ENCODE peak calls at places on chromosomes 2 and 18, in nine cellular contexts. Q is fibroblast of lung, F is mammary epithelial cell, S is HCT116, A is MM.1S, E is H1, U is neural progenitor cell, T is SK-N-SH, D is astrocyte. W is an unnamed sample.

GRCh38 chr2:159201321-159202063 is 85.0 kb downstream of the WDSUB1 start:
- DNase-seq in S (no peak), F (no peak), D (no peak), T (no peak), U (no peak), Q (peak; percentile 21), E (no peak), A (peak; percentile 71), W (no peak)

GRCh38 chr18:22467760-22468553 is 50.2 kb upstream of the CTAGE1 start:
- DNase-seq in D (peak; percentile 99), F (peak; percentile 99), T (no peak), A (no peak), E (no peak), U (no peak), S (peak; percentile 83), Q (peak; percentile 99), W (peak; percentile 90)

GRCh38 chr2:164873096-164873670 is 31.6 kb upstream of the COBLL1 start:
- DNase-seq in S (no peak), U (no peak), Q (no peak), D (no peak), E (no peak), F (peak; percentile 32), T (no peak), A (no peak), W (no peak)

GRCh38 chr18:56937874-56938273 is 209.0 kb upstream of the BOD1L2 start:
- DNase-seq in F (no peak), S (no peak), A (no peak), D (no peak), E (no peak), U (no peak), Q (no peak), T (no peak), W (no peak)

GRCh38 chr2:71950256-71951066 is 197.2 kb downstream of the CYP26B1 start:
- DNase-seq in U (no peak), E (no peak), A (no peak), T (no peak), F (peak; percentile 5), S (no peak), Q (no peak), D (no peak), W (no peak)

GRCh38 chr2:20925265-20925889 is 102.5 kb upstream of the LDAH start:
- DNase-seq in Q (no peak), S (no peak), D (no peak), A (peak; percentile 11), E (peak; percentile 56), F (no peak), U (peak; percentile 83), T (no peak), W (no peak)

GRCh38 chr2:202436631-202437030 is 60.5 kb downstream of the BMPR2 start:
- DNase-seq in E (no peak), Q (peak; percentile 36), F (no peak), A (no peak), T (no peak), U (no peak), S (no peak), D (peak; percentile 17), W (no peak)

GRCh38 chr2:232994446-232994845 is 18.6 kb downstream of the NGEF start:
- DNase-seq in S (no peak), F (no peak), E (no peak), A (no peak), Q (no peak), D (no peak), U (no peak), T (no peak), W (no peak)

GRCh38 chr2:60485055-60485454 is 68.4 kb downstream of the BCL11A start:
- DNase-seq in E (no peak), F (no peak), Q (no peak), A (no peak), D (no peak), T (no peak), S (no peak), U (no peak), W (no peak)

GRCh38 chr2:60483400-60483799 is 70.1 kb downstream of the BCL11A start:
- DNase-seq in D (peak; percentile 62), T (no peak), U (no peak), Q (peak; percentile 73), E (no peak), S (no peak), A (no peak), F (no peak), W (no peak)

GRCh38 chr2:60486067-60486466 is 67.4 kb downstream of the BCL11A start:
- DNase-seq in S (no peak), D (no peak), E (no peak), F (no peak), A (no peak), U (no peak), T (no peak), Q (no peak), W (no peak)

GRCh38 chr2:60484080-60484737 is 69.2 kb downstream of the BCL11A start:
- DNase-seq in S (no peak), A (peak; percentile 73), F (no peak), T (no peak), Q (peak; percentile 77), E (no peak), D (peak; percentile 68), U (peak; percentile 22), W (no peak)

GRCh38 chr2:60485550-60485949 is 67.9 kb downstream of the BCL11A start:
- DNase-seq in F (no peak), A (no peak), S (no peak), T (no peak), D (no peak), E (no peak), Q (no peak), U (no peak), W (no peak)
- H3K79me2 ChIP-seq in F (no peaks in the 10 kb centered on the region), A (no peaks in the 10 kb centered on the region), S (no peaks in the 10 kb centered on the region), T (peaks cover 10% of the 10 kb centered on the region), D (peaks cover 17% of the 10 kb centered on the region), E (peaks cover 88% of the 10 kb centered on the region), Q (no peaks in the 10 kb centered on the region), U (no peaks in the 10 kb centered on the region), W (no peaks in the 10 kb centered on the region)

GRCh38 chr2:48450256-48450655 is 79.7 kb upstream of the STON1 start:
- DNase-seq in S (no peak), A (no peak), T (no peak), E (no peak), U (no peak), F (no peak), Q (no peak), D (no peak), W (no peak)

GRCh38 chr2:48444404-48444803 is 85.5 kb upstream of the STON1 start:
- DNase-seq in A (peak; percentile 18), E (no peak), D (no peak), F (no peak), U (no peak), Q (no peak), T (no peak), S (no peak), W (no peak)

GRCh38 chr2:48442610-48443360 is 87.2 kb upstream of the STON1 start:
- DNase-seq in E (no peak), S (no peak), D (no peak), F (no peak), A (no peak), U (no peak), T (no peak), Q (no peak), W (no peak)

GRCh38 chr2:48448274-48449061 is 81.5 kb upstream of the STON1 start:
- DNase-seq in E (no peak), Q (peak; percentile 90), T (no peak), D (peak; percentile 90), A (peak; percentile 42), S (no peak), U (no peak), F (peak; percentile 78), W (peak; percentile 27)

DNA sequence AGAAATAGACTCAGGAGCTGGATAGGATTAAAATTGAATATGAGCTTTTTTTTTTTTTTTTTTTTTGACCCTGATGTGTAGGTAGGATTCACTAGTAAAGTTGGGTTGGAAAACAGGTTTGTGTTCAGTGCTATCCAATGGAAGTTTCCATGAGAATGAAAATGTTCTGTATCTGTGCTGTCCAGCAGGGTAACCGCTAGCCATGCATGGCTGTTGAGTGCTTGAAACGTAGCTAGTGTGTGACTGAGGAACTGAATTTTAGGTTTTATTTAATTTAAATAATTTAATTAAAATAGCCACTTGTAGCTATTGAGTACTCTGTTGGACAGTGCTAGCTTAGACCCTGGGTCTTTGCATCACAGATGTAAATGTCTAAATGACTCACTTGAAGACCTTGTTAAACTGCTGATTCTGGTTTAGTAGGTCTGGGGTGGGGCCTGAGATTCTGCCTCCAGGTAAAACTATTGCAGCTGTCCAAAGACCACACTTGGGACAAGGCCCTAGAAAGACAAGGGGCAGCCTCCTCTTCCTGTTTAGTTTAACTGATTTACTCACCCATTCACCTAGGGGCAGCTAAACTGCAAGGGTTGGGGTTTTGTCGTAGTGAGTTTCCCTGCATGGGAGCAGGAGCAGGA is 84.7 kb upstream of the STON1 start:
- DNase-seq in F (peak; percentile 45), D (no peak), S (no peak), A (no peak), Q (no peak), E (no peak), U (no peak), T (no peak), W (peak; percentile 16)
- H3K79me2 ChIP-seq in F (peaks cover 59% of the 10 kb centered on the region), D (peaks cover 23% of the 10 kb centered on the region), S (peaks cover 24% of the 10 kb centered on the region), A (peaks cover 34% of the 10 kb centered on the region), Q (peaks cover 2% of the 10 kb centered on the region), E (peaks cover 55% of the 10 kb centered on the region), U (peaks cover 60% of the 10 kb centered on the region), T (peaks cover 40% of the 10 kb centered on the region), W (peaks cover 71% of the 10 kb centered on the region)

GRCh38 chr2:80348078-80348477 is 43.5 kb upstream of the LRRTM1 start:
- DNase-seq in T (no peak), D (no peak), U (no peak), E (no peak), S (no peak), F (no peak), Q (no peak), A (no peak), W (no peak)

GRCh38 chr2:80354858-80355257 is 50.3 kb upstream of the LRRTM1 start:
- DNase-seq in U (no peak), D (no peak), T (no peak), A (no peak), Q (no peak), E (no peak), F (no peak), S (no peak), W (no peak)

GRCh38 chr2:80348953-80349352 is 44.4 kb upstream of the LRRTM1 start:
- DNase-seq in T (no peak), U (no peak), A (no peak), F (no peak), S (no peak), D (no peak), E (no peak), Q (no peak), W (no peak)

DNA sequence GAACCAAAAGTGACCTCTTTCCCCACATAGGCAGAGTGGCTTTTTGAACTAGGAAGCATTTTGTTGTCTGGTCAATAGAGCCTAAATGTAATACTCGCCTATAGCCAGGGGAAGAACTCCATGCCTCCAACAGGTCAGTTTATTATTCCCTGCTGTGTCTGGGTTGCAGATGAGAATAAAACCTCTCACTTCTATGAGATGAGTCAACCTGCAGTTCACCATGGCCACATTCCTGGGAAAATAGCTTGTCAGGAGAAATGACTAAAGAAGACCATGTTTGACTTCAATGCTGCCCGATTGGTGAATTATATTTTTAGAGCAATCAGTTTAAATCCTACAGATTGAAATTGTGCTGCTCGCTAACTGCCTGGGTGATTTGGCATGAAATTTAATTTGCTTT is 46.7 kb upstream of the LRRTM1 start:
- DNase-seq in A (no peak), Q (peak; percentile 10), T (no peak), U (no peak), E (no peak), D (peak; percentile 0), S (no peak), F (no peak), W (no peak)
- H3K79me2 ChIP-seq in A (no peaks in the 10 kb centered on the region), Q (no peaks in the 10 kb centered on the region), T (no peaks in the 10 kb centered on the region), U (no peaks in the 10 kb centered on the region), E (no peaks in the 10 kb centered on the region), D (no peaks in the 10 kb centered on the region), S (no peaks in the 10 kb centered on the region), F (no peaks in the 10 kb centered on the region), W (no peaks in the 10 kb centered on the region)

GRCh38 chr18:2571200-2572143 is at the start of the genes METTL4 and NDC80:
- DNase-seq in T (peak; percentile 83), S (peak; percentile 79), A (peak; percentile 92), F (peak; percentile 88), Q (peak; percentile 87), E (peak; percentile 90), U (peak; percentile 94), D (peak; percentile 76), W (peak; percentile 86)

GRCh38 chr18:2568129-2568528 is 3.2 kb downstream of the METTL4 start:
- DNase-seq in A (no peak), Q (no peak), S (no peak), D (no peak), U (no peak), F (no peak), T (no peak), E (no peak), W (no peak)

GRCh38 chr18:2569338-2570207 is 1.7 kb downstream of the METTL4 start:
- DNase-seq in U (no peak), S (no peak), E (no peak), Q (no peak), F (no peak), T (no peak), A (no peak), D (no peak), W (no peak)

GRCh38 chr18:2570772-2571199 is 519 bp downstream of the METTL4 start:
- DNase-seq in U (peak; percentile 84), Q (peak; percentile 76), S (peak; percentile 55), A (peak; percentile 73), D (peak; percentile 66), T (peak; percentile 77), F (peak; percentile 69), E (peak; percentile 73), W (peak; percentile 74)

DNA sequence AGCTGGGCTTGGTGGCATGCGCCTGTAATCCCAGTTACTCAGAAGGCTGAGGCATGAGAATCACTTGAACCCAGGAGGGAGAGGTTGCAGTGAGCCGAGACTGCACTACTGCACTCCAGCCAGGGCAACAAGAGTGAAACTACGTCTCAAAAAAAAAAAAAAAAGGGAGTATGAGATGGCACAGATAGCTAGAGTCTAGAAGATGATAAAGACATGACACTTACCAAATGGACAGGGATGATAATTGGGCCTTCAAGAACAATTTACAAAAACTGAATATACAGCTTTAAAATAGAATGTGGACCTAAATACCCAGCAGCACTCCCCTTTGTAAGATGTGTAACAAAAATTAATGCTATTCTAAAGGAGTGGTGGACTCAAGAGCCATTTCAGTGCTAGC is 2.7 kb downstream of the METTL4 start:
- DNase-seq in D (no peak), T (no peak), E (no peak), A (no peak), U (no peak), Q (no peak), F (no peak), S (no peak), W (no peak)
- H3K79me2 ChIP-seq in D (peaks cover 54% of the 10 kb centered on the region), T (peaks cover 57% of the 10 kb centered on the region), E (peaks cover 44% of the 10 kb centered on the region), A (peaks cover 63% of the 10 kb centered on the region), U (peaks cover 46% of the 10 kb centered on the region), Q (peaks cover 47% of the 10 kb centered on the region), F (peaks cover 66% of the 10 kb centered on the region), S (peaks cover 37% of the 10 kb centered on the region), W (peaks cover 51% of the 10 kb centered on the region)